ENCODE peak calls at places on chromosomes 4 and X, in four cellular contexts. V is tibial artery, B is fibroblast of lung, E is small intestine. S is an unnamed sample.

GRCh38 chr4:13151178-13151577 is 333.0 kb downstream of the RAB28 start:
- DNase-seq in V (no peak), B (no peak), E (no peak), S (no peak)

GRCh38 chr4:17309567-17310268 is 202.2 kb downstream of the QDPR start:
- DNase-seq in V (no peak), B (peak), E (no peak), S (no peak)

GRCh38 chr4:70651864-70652506 is 14.3 kb downstream of the JCHAIN start:
- DNase-seq in V (no peak), B (peak), E (peak), S (no peak)

GRCh38 chr4:112189754-112190153 is 41.8 kb upstream of the AP1AR start:
- DNase-seq in V (no peak), B (no peak), E (no peak), S (no peak)

GRCh38 chr4:84091266-84091665 is 407.8 kb downstream of the NKX6-1 start:
- DNase-seq in V (no peak), B (no peak), E (no peak), S (no peak)

GRCh38 chr4:113711883-113712662 is 49.5 kb downstream of the CAMK2D start:
- DNase-seq in V (no peak), B (peak), E (no peak), S (no peak)

GRCh38 chr4:143352720-143353119 is 16.0 kb downstream of the GAB1 start:
- DNase-seq in V (no peak), B (peak), E (no peak), S (no peak)

GRCh38 chrX:617401-617800 is 13.2 kb upstream of the SHOX start:
- DNase-seq in V (no peak), B (no peak), E (no peak), S (no peak)

GRCh38 chr4:187478292-187479205 is 517.0 kb upstream of the ZFP42 start:
- DNase-seq in V (no peak), B (peak), E (no peak), S (peak)

GRCh38 chrX:100643943-100644587 is at the start of gene SRPX2:
- DNase-seq in V (peak), B (peak), E (no peak), S (no peak)

GRCh38 chrX:40933132-40934078 is 151.8 kb upstream of the USP9X start:
- DNase-seq in V (no peak), B (peak), E (peak), S (no peak)

GRCh38 chrX:108165349-108166111 is 74.0 kb downstream of the ATG4A start:
- DNase-seq in V (no peak), B (peak), E (peak), S (no peak)

GRCh38 chr4:25861422-25861926 is 1.3 kb downstream of the SEL1L3 start:
- DNase-seq in V (no peak), B (no peak), E (peak), S (no peak)

GRCh38 chr4:8688041-8688907 is 95.7 kb downstream of the CPZ start:
- DNase-seq in V (peak), B (no peak), E (peak), S (peak)

GRCh38 chrX:97131886-97132285 is 248.2 kb downstream of the RPA4 start:
- DNase-seq in V (no peak), B (no peak), E (no peak), S (no peak)

GRCh38 chr4:52103314-52103713 is 52.2 kb downstream of the SPATA18 start:
- DNase-seq in V (no peak), B (no peak), E (no peak), S (no peak)

GRCh38 chr4:184255361-184255760 is 37.7 kb upstream of the ENPP6 start:
- DNase-seq in V (no peak), B (no peak), E (no peak), S (no peak)

GRCh38 chrX:13469963-13470679 is 99.3 kb upstream of the EGFL6 start:
- DNase-seq in V (no peak), B (peak), E (no peak), S (no peak)

GRCh38 chr4:37717575-37717974 is 31.4 kb upstream of the RELL1 start:
- DNase-seq in V (no peak), B (peak), E (no peak), S (no peak)

GRCh38 chr4:90198086-90198847 is 71.1 kb downstream of the CCSER1 start:
- DNase-seq in V (no peak), B (peak), E (no peak), S (no peak)

GRCh38 chr4:104493071-104493831 is 1.4 kb downstream of the CXXC4 start:
- DNase-seq in V (no peak), B (no peak), E (no peak), S (no peak)

GRCh38 chr4:98430708-98431403 is 169.7 kb downstream of the RAP1GDS1 start:
- DNase-seq in V (no peak), B (peak), E (no peak), S (no peak)

GRCh38 chr4:2827071-2827873 is 16.4 kb upstream of the ADD1 start:
- DNase-seq in V (peak), B (no peak), E (no peak), S (no peak)

GRCh38 chr4:53529025-53529424 is 62.3 kb downstream of the LNX1 start:
- DNase-seq in V (no peak), B (no peak), E (no peak), S (no peak)

GRCh38 chr4:150256841-150257273 is 178.6 kb downstream of the DCLK2 start:
- DNase-seq in V (no peak), B (no peak), E (peak), S (no peak)

GRCh38 chrX:77493677-77494553 is 46.7 kb downstream of the FGF16 start:
- DNase-seq in V (no peak), B (peak), E (no peak), S (no peak)

GRCh38 chr4:4386736-4387392 is at the start of gene NSG1:
- DNase-seq in V (no peak), B (peak), E (no peak), S (no peak)

GRCh38 chrX:105822138-105823091 is at the start of gene NRK:
- DNase-seq in V (peak), B (peak), E (no peak), S (no peak)

GRCh38 chr4:145734576-145735329 is 54.8 kb downstream of the C4orf51 start:
- DNase-seq in V (peak), B (peak), E (peak), S (peak)

GRCh38 chr4:56907489-56908205 is at the start of gene REST:
- DNase-seq in V (peak), B (peak), E (peak), S (peak)

GRCh38 chrX:17738002-17738713 is 865 bp downstream of the SCML1 start:
- DNase-seq in V (peak), B (peak), E (peak), S (no peak)

GRCh38 chr4:143473334-143474126 is 40.0 kb upstream of the SMARCA5 start:
- DNase-seq in V (no peak), B (no peak), E (no peak), S (no peak)

GRCh38 chrX:139967300-139967699 is 2.0 kb upstream of the CXorf66 start:
- DNase-seq in V (no peak), B (no peak), E (peak), S (no peak)

GRCh38 chrX:150697641-150698040 is 4.4 kb downstream of the MTMR1 start:
- DNase-seq in V (no peak), B (no peak), E (no peak), S (no peak)

GRCh38 chrX:52359614-52360232 is 9.1 kb upstream of the XAGE2 start:
- DNase-seq in V (no peak), B (no peak), E (no peak), S (no peak)

GRCh38 chr4:66591968-66592367 is 921.7 kb upstream of the EPHA5 start:
- DNase-seq in V (no peak), B (no peak), E (no peak), S (no peak)

GRCh38 chr4:181289203-181289602 is 954.0 kb upstream of the TENM3 start:
- DNase-seq in V (no peak), B (no peak), E (no peak), S (no peak)

GRCh38 chr4:128380306-128380705 is 92.7 kb upstream of the PGRMC2 start:
- DNase-seq in V (no peak), B (no peak), E (no peak), S (no peak)

GRCh38 chr4:76830612-76831474 is 67.1 kb downstream of the SOWAHB start:
- DNase-seq in V (peak), B (peak), E (peak), S (peak)

DNA sequence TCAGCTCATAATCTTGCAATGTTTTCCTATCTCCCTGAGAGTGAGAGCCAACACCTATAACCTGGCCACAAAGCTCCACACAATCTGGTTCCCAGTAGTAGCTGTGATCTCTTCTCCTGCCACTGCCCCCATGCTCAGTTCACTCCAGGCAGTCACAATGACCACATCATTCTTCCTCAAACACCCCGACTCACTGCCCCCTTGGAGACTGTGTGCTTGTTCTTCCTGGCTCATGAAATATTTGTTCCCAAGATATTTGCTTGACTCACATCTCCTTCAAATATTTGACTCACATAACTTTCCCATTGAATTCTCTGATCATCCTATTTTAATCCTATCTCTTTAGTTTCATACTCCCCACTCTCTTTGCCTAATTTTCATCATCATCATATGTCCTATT is 173.7 kb downstream of the AREG start:
- DNase-seq in V (no peak), B (peak), E (no peak), S (no peak)
- H3K27ac ChIP-seq in V (no peak), B (no peak), E (no peak), S (no peak)

GRCh38 chrX:134801267-134801666 is 143.0 kb upstream of the PLAC1 start:
- DNase-seq in V (no peak), B (peak), E (no peak), S (no peak)
- H3K27ac ChIP-seq in V (no peak), B (no peak), E (no peak), S (no peak)

DNA sequence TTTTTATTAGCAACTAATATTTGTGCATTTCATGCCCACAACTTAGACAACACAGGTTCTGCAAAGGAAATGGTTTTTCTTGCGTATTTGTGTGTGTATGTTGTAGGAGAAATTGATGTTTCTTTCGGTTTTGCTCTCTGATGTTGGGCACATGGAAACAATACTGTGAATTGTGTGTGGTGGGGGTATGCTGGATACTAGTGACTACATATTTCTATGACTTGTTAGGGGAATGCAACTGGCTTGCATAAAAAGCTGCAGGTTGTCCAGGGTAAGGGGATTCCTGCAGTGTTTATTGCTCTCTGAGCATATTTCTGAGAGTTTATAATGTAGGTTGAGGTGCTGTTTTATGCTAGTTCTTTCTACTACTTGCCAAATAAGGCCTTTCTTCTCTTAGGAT is 11.6 kb downstream of the DLG3 start:
- DNase-seq in V (no peak), B (no peak), E (no peak), S (no peak)
- H3K27ac ChIP-seq in V (peak), B (no peak), E (peak), S (no peak)

GRCh38 chr4:136651278-136651667 is 881.0 kb downstream of the PCDH18 start:
- DNase-seq in V (no peak), B (peak), E (no peak), S (no peak)
- H3K27ac ChIP-seq in V (no peak), B (no peak), E (no peak), S (no peak)

GRCh38 chr4:189664693-189665250 is 275.9 kb upstream of the FRG1 start:
- DNase-seq in V (no peak), B (no peak), E (no peak), S (no peak)

GRCh38 chr4:189659302-189659701 is 281.4 kb upstream of the FRG1 start:
- DNase-seq in V (no peak), B (no peak), E (no peak), S (no peak)

GRCh38 chr4:189656551-189657165 is 284.0 kb upstream of the FRG1 start:
- DNase-seq in V (no peak), B (no peak), E (no peak), S (no peak)

DNA sequence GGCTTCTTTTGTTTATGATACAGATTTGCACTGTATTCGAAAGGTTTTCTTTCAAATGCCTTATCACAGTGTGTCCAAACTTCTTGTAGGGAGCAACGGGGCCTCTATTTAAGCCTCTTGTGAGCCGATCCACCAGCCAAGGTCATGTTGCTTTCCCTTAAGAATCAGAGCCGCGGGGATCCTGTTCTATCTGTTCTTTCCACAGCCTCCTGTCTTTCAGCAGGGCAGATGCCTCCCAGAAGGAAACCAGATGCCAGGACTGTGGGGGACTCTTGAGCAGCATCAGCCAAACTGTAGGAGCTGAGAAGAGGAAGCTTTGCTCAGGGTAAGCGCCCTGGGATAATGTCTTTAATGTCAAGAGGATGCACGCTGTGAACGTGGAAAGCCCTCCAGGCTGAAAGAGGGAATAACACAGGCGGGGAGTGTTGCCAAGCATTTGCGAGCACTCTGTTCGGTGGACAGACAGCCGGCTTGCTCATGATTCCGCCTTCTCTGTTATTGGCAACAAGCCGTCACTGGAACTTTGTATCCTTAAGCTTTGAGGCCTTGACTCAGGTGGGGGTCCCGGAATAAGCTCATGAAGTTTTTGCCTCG is 279.8 kb upstream of the FRG1 start:
- DNase-seq in V (no peak), B (no peak), E (no peak), S (no peak)
- H3K27ac ChIP-seq in V (no peak), B (no peak), E (no peak), S (no peak)

GRCh38 chr4:47701286-47701685 is 136.6 kb downstream of the CORIN start:
- DNase-seq in V (no peak), B (no peak), E (no peak), S (no peak)

GRCh38 chr4:47705326-47705981 is 132.4 kb downstream of the CORIN start:
- DNase-seq in V (no peak), B (peak), E (no peak), S (no peak)

GRCh38 chr4:47703008-47703407 is 134.9 kb downstream of the CORIN start:
- DNase-seq in V (no peak), B (no peak), E (no peak), S (no peak)

GRCh38 chr4:47703964-47704363 is 133.9 kb downstream of the CORIN start:
- DNase-seq in V (no peak), B (no peak), E (no peak), S (no peak)

DNA sequence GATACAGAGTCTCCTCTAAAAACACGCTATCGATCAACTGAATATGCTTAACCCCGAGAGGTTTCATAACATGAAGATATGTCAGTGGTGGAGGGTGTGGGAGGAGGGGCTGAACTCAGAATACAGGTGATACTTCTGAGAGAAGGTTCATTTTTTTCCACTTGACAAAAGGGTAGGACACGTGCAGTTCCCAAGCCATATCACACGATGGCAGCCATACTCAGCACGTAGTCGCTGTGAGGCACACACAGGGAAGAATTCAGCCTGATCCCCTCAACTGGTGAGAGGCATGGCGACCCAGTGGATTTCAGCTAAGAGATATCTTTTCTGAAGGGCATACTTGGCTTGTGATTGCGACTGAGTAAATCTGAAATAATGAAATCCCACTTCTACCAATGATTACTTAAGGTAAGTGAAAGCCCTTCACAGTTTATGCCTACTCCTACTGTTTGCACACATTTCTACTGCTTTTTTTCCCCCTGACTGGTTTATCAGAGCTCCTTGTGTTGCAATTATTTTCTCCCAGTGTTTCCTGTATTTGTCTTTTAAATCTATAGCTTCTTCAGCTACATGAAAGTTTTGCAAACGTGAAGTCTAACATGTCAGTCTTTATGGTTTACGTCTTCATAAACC is 133.1 kb downstream of the CORIN start:
- DNase-seq in V (no peak), B (peak), E (peak), S (no peak)
- H3K27ac ChIP-seq in V (no peak), B (no peak), E (no peak), S (no peak)

GRCh38 chr4:155232432-155232831 is 24.0 kb downstream of the NPY2R start:
- DNase-seq in V (no peak), B (no peak), E (no peak), S (no peak)

GRCh38 chr4:155234206-155234605 is 25.8 kb downstream of the NPY2R start:
- DNase-seq in V (no peak), B (no peak), E (no peak), S (no peak)

DNA sequence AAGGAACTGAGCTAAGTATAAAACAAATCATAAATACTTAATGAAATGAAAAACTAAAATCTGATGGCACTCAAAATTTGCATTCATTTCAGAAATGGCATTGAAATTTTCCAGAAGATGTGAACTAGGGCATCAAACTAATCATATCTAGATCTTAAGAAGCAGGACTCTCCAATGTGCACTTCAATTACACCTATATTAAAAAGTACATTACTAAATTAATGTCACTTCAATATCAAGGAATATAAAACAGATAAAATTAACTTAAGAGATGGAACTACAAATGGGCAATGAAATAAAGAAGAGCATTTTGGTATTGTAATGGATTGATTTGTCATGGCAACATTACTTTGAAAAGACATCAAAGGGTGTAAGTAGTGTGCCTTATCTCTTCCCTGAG is 20.3 kb downstream of the NPY2R start:
- DNase-seq in V (no peak), B (no peak), E (no peak), S (no peak)
- H3K27ac ChIP-seq in V (no peak), B (no peak), E (no peak), S (no peak)

GRCh38 chr4:41145571-41146078 is 68.7 kb downstream of the APBB2 start:
- DNase-seq in V (no peak), B (peak), E (peak), S (no peak)
- H3K27ac ChIP-seq in V (peak), B (peak), E (no peak), S (peak)

GRCh38 chr4:85700362-85700761 is 225.4 kb downstream of the ARHGAP24 start:
- DNase-seq in V (no peak), B (no peak), E (no peak), S (no peak)
- H3K27ac ChIP-seq in V (no peak), B (no peak), E (no peak), S (no peak)

S was measured in coronary artery.